ENCODE peak calls at places on chromosomes 13 and 19, in seven cellular contexts. Z is uterus, O is pancreas, U is GM23248, L is tibial artery, V is aorta, B is RWPE1. Q is an unnamed sample.

GRCh38 chr19:29571181-29571580 is 34.9 kb upstream of the POP4 start:
- DNase-seq in Z (no peak), O (no peak), U (no peak), L (no peak), V (no peak), B (no peak), Q (no peak)

GRCh38 chr13:110575322-110576069 is 14.0 kb upstream of the RAB20 start:
- DNase-seq in Z (no peak), O (peak), U (peak), L (no peak), V (peak), B (no peak), Q (peak)

GRCh38 chr13:107721436-107721835 is 493.9 kb downstream of the LIG4 start:
- DNase-seq in Z (no peak), O (no peak), U (peak), L (no peak), V (no peak), B (no peak), Q (no peak)

GRCh38 chr13:70183041-70183440 is 74.8 kb upstream of the KLHL1 start:
- DNase-seq in Z (no peak), O (no peak), U (no peak), L (no peak), V (no peak), B (no peak), Q (no peak)

GRCh38 chr19:6076675-6077463 is 33.4 kb downstream of the RFX2 start:
- DNase-seq in Z (no peak), O (no peak), U (peak), L (peak), V (no peak), B (peak), Q (peak)

GRCh38 chr19:1081301-1082164 is 13.6 kb downstream of the POLR2E start:
- DNase-seq in Z (no peak), O (peak), U (no peak), L (no peak), V (peak), B (no peak), Q (no peak)

GRCh38 chr13:71605744-71606143 is 261.3 kb downstream of the DACH1 start:
- DNase-seq in Z (no peak), O (no peak), U (no peak), L (no peak), V (no peak), B (no peak), Q (no peak)

GRCh38 chr13:74217816-74218215 is 83.6 kb upstream of the KLF12 start:
- DNase-seq in Z (no peak), O (no peak), U (peak), L (no peak), V (no peak), B (no peak), Q (no peak)

GRCh38 chr19:45187421-45188100 is 9.0 kb downstream of the BLOC1S3 start:
- DNase-seq in Z (no peak), O (no peak), U (peak), L (no peak), V (no peak), B (peak), Q (no peak)

GRCh38 chr19:2779121-2779740 is 3.8 kb downstream of the SGTA start:
- DNase-seq in Z (no peak), O (no peak), U (no peak), L (no peak), V (no peak), B (no peak), Q (no peak)

GRCh38 chr13:74090869-74091605 is 43.2 kb downstream of the KLF12 start:
- DNase-seq in Z (no peak), O (no peak), U (no peak), L (no peak), V (no peak), B (no peak), Q (no peak)

GRCh38 chr19:14149509-14149994 is 13.2 kb upstream of the ASF1B start:
- DNase-seq in Z (peak), O (peak), U (peak), L (peak), V (peak), B (no peak), Q (no peak)

GRCh38 chr19:14150041-14150769 is 13.8 kb upstream of the ASF1B start:
- DNase-seq in Z (no peak), O (no peak), U (no peak), L (no peak), V (no peak), B (no peak), Q (no peak)

GRCh38 chr19:14150770-14151661 is 14.6 kb upstream of the ASF1B start:
- DNase-seq in Z (no peak), O (no peak), U (no peak), L (no peak), V (no peak), B (no peak), Q (no peak)

GRCh38 chr19:14147797-14148605 is 11.6 kb upstream of the ASF1B start:
- DNase-seq in Z (peak), O (peak), U (peak), L (peak), V (peak), B (peak), Q (peak)

DNA sequence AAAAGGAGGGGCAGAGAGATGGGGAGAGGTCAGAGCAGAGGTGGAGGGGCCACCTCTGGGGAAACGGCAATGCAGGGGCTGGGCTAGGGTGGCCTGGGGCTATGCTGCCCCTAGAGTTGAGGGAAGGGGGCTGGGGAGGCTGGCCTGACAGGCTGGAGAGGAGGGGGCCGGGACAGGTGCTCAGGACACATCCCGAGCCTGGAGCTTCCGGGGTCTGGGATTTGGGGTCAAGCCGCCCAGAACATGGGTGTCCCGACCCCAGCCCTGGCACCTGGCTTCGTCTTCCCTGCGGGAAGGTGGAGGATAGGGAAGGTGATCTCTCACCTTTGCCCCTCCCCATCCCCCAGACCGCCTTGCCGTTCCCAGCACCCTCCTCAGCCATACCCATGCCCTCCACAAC is 12.6 kb upstream of the ASF1B start:
- DNase-seq in Z (no peak), O (no peak), U (no peak), L (no peak), V (no peak), B (no peak), Q (no peak)
- H3K27ac ChIP-seq in Z (peak), O (no peak), U (peak), L (peak), V (no peak), B (peak), Q (no peak)

GRCh38 chr19:10237702-10238101 is 6.6 kb upstream of the S1PR2 start:
- DNase-seq in Z (no peak), O (no peak), U (no peak), L (no peak), V (no peak), B (no peak), Q (no peak)
- H3K27ac ChIP-seq in Z (peak), O (no peak), U (peak), L (no peak), V (no peak), B (no peak), Q (no peak)

GRCh38 chr19:35264281-35265125 is 4.3 kb upstream of the USF2 start:
- DNase-seq in Z (peak), O (peak), U (no peak), L (peak), V (peak), B (no peak), Q (peak)
- H3K27ac ChIP-seq in Z (no peak), O (no peak), U (no peak), L (no peak), V (no peak), B (peak), Q (peak)

DNA sequence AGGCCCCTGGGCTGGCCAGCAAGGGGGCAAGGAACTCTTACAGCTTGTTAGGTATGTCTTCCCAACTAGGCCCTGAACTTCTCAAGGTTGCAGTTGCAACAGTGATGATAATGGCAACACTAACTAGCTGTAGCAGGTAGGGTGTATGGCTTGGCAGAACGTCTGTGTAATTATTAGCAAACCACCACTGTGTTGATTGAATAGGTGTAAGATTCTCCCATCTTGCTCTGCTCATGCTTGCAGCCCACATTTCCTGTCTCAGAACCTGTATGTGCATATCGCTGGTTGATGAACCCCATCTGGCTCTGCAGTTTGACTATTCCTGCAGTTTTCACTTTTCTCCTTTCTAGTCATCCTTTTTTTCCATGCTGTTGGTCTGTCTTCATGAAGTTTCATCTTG is 178.8 kb downstream of the KATNAL1 start:
- DNase-seq in Z (no peak), O (no peak), U (no peak), L (peak), V (no peak), B (no peak), Q (no peak)
- H3K27ac ChIP-seq in Z (peak), O (no peak), U (no peak), L (no peak), V (no peak), B (no peak), Q (no peak)

GRCh38 chr19:46605356-46605821 is 4.3 kb downstream of the CALM3 start:
- DNase-seq in Z (no peak), O (no peak), U (no peak), L (peak), V (peak), B (no peak), Q (no peak)
- H3K27ac ChIP-seq in Z (peak), O (no peak), U (no peak), L (peak), V (peak), B (peak), Q (no peak)

GRCh38 chr13:96391606-96392005 is 301.7 kb downstream of the HS6ST3 start:
- DNase-seq in Z (no peak), O (no peak), U (no peak), L (no peak), V (no peak), B (no peak), Q (no peak)
- H3K27ac ChIP-seq in Z (no peak), O (no peak), U (no peak), L (no peak), V (no peak), B (no peak), Q (no peak)

GRCh38 chr13:39032150-39032549 is 5.7 kb downstream of the PROSER1 start:
- DNase-seq in Z (no peak), O (no peak), U (no peak), L (no peak), V (no peak), B (no peak), Q (no peak)
- H3K27ac ChIP-seq in Z (no peak), O (no peak), U (no peak), L (no peak), V (no peak), B (no peak), Q (no peak)